ENCODE peak calls at places on chromosome X, in ten cellular contexts. One of them, this sample, is unnamed.

GRCh38 chrX:50108264-50108663 is 92.5 kb downstream of the AKAP4 start:
- DNase-seq in transverse colon: no peak
- DNase-seq in breast epithelium: no peak
- DNase-seq in suprapubic skin: no peak
- DNase-seq in stomach: no peak
- DNase-seq in vagina: no peak
- DNase-seq in GM12891: no peak
- DNase-seq in GM23338: no peak
- DNase-seq in upper lobe of left lung: no peak
- DNase-seq in spleen: no peak
- DNase-seq in this sample: no peak

GRCh38 chrX:9291666-9292065 is 173.2 kb upstream of the TBL1X start:
- DNase-seq in transverse colon: no peak
- DNase-seq in breast epithelium: no peak
- DNase-seq in suprapubic skin: no peak
- DNase-seq in stomach: no peak
- DNase-seq in vagina: no peak
- DNase-seq in GM12891: no peak
- DNase-seq in GM23338: peak; percentile 73
- DNase-seq in upper lobe of left lung: no peak
- DNase-seq in spleen: no peak
- DNase-seq in this sample: no peak

GRCh38 chrX:98191003-98191402 is 1307.3 kb downstream of the RPA4 start:
- DNase-seq in transverse colon: no peak
- DNase-seq in breast epithelium: no peak
- DNase-seq in suprapubic skin: no peak
- DNase-seq in stomach: no peak
- DNase-seq in vagina: no peak
- DNase-seq in GM12891: no peak
- DNase-seq in GM23338: no peak
- DNase-seq in upper lobe of left lung: no peak
- DNase-seq in spleen: no peak
- DNase-seq in this sample: no peak

GRCh38 chrX:135923353-135923752 is 29.8 kb downstream of the SAGE1 start:
- DNase-seq in transverse colon: no peak
- DNase-seq in breast epithelium: no peak
- DNase-seq in suprapubic skin: no peak
- DNase-seq in stomach: no peak
- DNase-seq in vagina: no peak
- DNase-seq in GM12891: no peak
- DNase-seq in GM23338: peak; percentile 56
- DNase-seq in upper lobe of left lung: no peak
- DNase-seq in spleen: no peak
- DNase-seq in this sample: no peak

GRCh38 chrX:80512924-80513323 is 92.7 kb downstream of the TENT5D start:
- DNase-seq in transverse colon: no peak
- DNase-seq in breast epithelium: no peak
- DNase-seq in suprapubic skin: no peak
- DNase-seq in stomach: no peak
- DNase-seq in vagina: no peak
- DNase-seq in GM12891: no peak
- DNase-seq in GM23338: no peak
- DNase-seq in upper lobe of left lung: no peak
- DNase-seq in spleen: no peak
- DNase-seq in this sample: no peak

GRCh38 chrX:11399481-11399880 is 106.3 kb downstream of the AMELX start:
- DNase-seq in transverse colon: no peak
- DNase-seq in breast epithelium: no peak
- DNase-seq in suprapubic skin: no peak
- DNase-seq in stomach: no peak
- DNase-seq in vagina: no peak
- DNase-seq in GM12891: no peak
- DNase-seq in GM23338: no peak
- DNase-seq in upper lobe of left lung: no peak
- DNase-seq in spleen: no peak
- DNase-seq in this sample: no peak

GRCh38 chrX:41265615-41266014 is 68.3 kb upstream of the DDX3X start:
- DNase-seq in transverse colon: peak; percentile 41
- DNase-seq in breast epithelium: no peak
- DNase-seq in suprapubic skin: no peak
- DNase-seq in stomach: no peak
- DNase-seq in vagina: no peak
- DNase-seq in GM12891: no peak
- DNase-seq in GM23338: no peak
- DNase-seq in upper lobe of left lung: peak; percentile 31
- DNase-seq in spleen: no peak
- DNase-seq in this sample: no peak

GRCh38 chrX:148867596-148867995 is 367.2 kb downstream of the AFF2 start:
- DNase-seq in transverse colon: no peak
- DNase-seq in breast epithelium: no peak
- DNase-seq in suprapubic skin: no peak
- DNase-seq in stomach: no peak
- DNase-seq in vagina: no peak
- DNase-seq in GM12891: no peak
- DNase-seq in GM23338: no peak
- DNase-seq in upper lobe of left lung: no peak
- DNase-seq in spleen: no peak
- DNase-seq in this sample: no peak

GRCh38 chrX:109797311-109797975 is 64.4 kb upstream of the ACSL4 start:
- DNase-seq in transverse colon: no peak
- DNase-seq in breast epithelium: no peak
- DNase-seq in suprapubic skin: no peak
- DNase-seq in stomach: no peak
- DNase-seq in vagina: no peak
- DNase-seq in GM12891: no peak
- DNase-seq in GM23338: no peak
- DNase-seq in upper lobe of left lung: no peak
- DNase-seq in spleen: no peak
- DNase-seq in this sample: no peak

GRCh38 chrX:40127052-40127451 is 29.3 kb upstream of the BCOR start:
- DNase-seq in transverse colon: no peak
- DNase-seq in breast epithelium: no peak
- DNase-seq in suprapubic skin: no peak
- DNase-seq in stomach: no peak
- DNase-seq in vagina: no peak
- DNase-seq in GM12891: no peak
- DNase-seq in GM23338: no peak
- DNase-seq in upper lobe of left lung: no peak
- DNase-seq in spleen: no peak
- DNase-seq in this sample: no peak

GRCh38 chrX:1170243-1170642 is 42.2 kb downstream of the CRLF2 start:
- DNase-seq in transverse colon: no peak
- DNase-seq in breast epithelium: no peak
- DNase-seq in suprapubic skin: no peak
- DNase-seq in stomach: no peak
- DNase-seq in vagina: no peak
- DNase-seq in GM12891: no peak
- DNase-seq in GM23338: no peak
- DNase-seq in upper lobe of left lung: no peak
- DNase-seq in spleen: peak; percentile 21
- DNase-seq in this sample: no peak

DNA sequence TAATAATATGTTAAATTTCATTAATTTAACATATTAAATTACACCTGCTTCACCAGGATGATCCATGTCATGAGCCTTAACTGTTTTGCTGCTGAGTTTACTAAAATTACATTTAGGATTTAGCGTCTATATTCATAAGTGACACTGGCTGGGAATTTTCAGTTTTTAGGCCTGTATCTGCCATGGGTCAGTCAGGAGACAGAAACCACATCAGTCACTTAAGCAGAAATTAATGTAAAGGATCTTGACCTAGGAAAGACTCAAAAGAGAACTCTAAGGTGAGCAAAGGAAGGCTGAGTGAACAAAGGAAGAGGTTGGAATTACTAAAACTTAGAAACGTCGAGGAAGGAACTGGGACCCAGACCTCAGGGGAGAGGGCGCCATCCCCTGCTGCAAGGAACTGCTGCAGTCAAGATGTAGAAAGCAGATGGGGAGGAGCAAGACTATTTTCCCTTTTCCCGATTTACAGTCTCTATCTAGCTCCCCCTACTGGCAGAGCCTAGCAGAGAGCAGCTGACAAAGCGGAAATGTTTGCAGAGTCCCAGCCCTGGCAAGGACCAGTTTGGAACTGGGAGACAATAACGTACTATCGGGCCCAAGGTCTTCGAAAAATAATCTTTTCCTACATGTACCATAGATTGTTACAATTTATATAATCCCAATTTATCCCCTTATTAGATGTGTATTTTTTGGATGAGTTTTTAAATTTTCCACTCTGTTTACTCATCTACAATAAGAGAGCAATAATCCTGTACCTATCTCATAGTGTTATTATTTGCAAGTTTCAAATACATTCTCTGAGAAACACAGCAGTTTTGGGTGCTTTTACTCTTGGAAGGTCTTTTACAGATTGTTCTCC is 22.6 kb upstream of the RBBP7 start:
- DNase-seq in transverse colon: peak; percentile 77
- DNase-seq in breast epithelium: peak; percentile 42
- DNase-seq in suprapubic skin: peak; percentile 71
- DNase-seq in stomach: peak; percentile 72
- DNase-seq in vagina: no peak
- DNase-seq in GM12891: no peak
- DNase-seq in GM23338: peak; percentile 92
- DNase-seq in upper lobe of left lung: peak; percentile 72
- DNase-seq in spleen: peak; percentile 74
- DNase-seq in this sample: peak; percentile 42
- TF ChIP-seq POLR2AphosphoS5 in transverse colon: no peak
- TF ChIP-seq POLR2AphosphoS5 in breast epithelium: no peak
- TF ChIP-seq POLR2AphosphoS5 in suprapubic skin: no peak
- TF ChIP-seq POLR2AphosphoS5 in stomach: peak; percentile 53
- TF ChIP-seq POLR2AphosphoS5 in vagina: no peak
- TF ChIP-seq POLR2AphosphoS5 in GM12891: no peak
- TF ChIP-seq POLR2AphosphoS5 in GM23338: no peak
- TF ChIP-seq POLR2AphosphoS5 in upper lobe of left lung: no peak
- TF ChIP-seq POLR2AphosphoS5 in spleen: peak; percentile 54
- TF ChIP-seq POLR2AphosphoS5 in this sample: no peak

GRCh38 chrX:20500949-20501348 is 234.2 kb upstream of the RPS6KA3 start:
- DNase-seq in transverse colon: no peak
- DNase-seq in breast epithelium: no peak
- DNase-seq in suprapubic skin: no peak
- DNase-seq in stomach: no peak
- DNase-seq in vagina: no peak
- DNase-seq in GM12891: no peak
- DNase-seq in GM23338: no peak
- DNase-seq in upper lobe of left lung: no peak
- DNase-seq in spleen: no peak
- DNase-seq in this sample: no peak
- TF ChIP-seq POLR2AphosphoS5 in transverse colon: no peak
- TF ChIP-seq POLR2AphosphoS5 in breast epithelium: no peak
- TF ChIP-seq POLR2AphosphoS5 in suprapubic skin: no peak
- TF ChIP-seq POLR2AphosphoS5 in stomach: no peak
- TF ChIP-seq POLR2AphosphoS5 in vagina: no peak
- TF ChIP-seq POLR2AphosphoS5 in GM12891: no peak
- TF ChIP-seq POLR2AphosphoS5 in GM23338: no peak
- TF ChIP-seq POLR2AphosphoS5 in upper lobe of left lung: no peak
- TF ChIP-seq POLR2AphosphoS5 in spleen: no peak
- TF ChIP-seq POLR2AphosphoS5 in this sample: no peak

GRCh38 chrX:119622356-119623232 is 16.4 kb upstream of the NKRF start:
- DNase-seq in transverse colon: peak; percentile 33
- DNase-seq in breast epithelium: no peak
- DNase-seq in suprapubic skin: no peak
- DNase-seq in stomach: peak; percentile 50
- DNase-seq in vagina: no peak
- DNase-seq in GM12891: no peak
- DNase-seq in GM23338: no peak
- DNase-seq in upper lobe of left lung: peak; percentile 24
- DNase-seq in spleen: no peak
- DNase-seq in this sample: no peak
- TF ChIP-seq POLR2AphosphoS5 in transverse colon: no peak
- TF ChIP-seq POLR2AphosphoS5 in breast epithelium: no peak
- TF ChIP-seq POLR2AphosphoS5 in suprapubic skin: no peak
- TF ChIP-seq POLR2AphosphoS5 in stomach: no peak
- TF ChIP-seq POLR2AphosphoS5 in vagina: no peak
- TF ChIP-seq POLR2AphosphoS5 in GM12891: no peak
- TF ChIP-seq POLR2AphosphoS5 in GM23338: no peak
- TF ChIP-seq POLR2AphosphoS5 in upper lobe of left lung: no peak
- TF ChIP-seq POLR2AphosphoS5 in spleen: peak; percentile 18
- TF ChIP-seq POLR2AphosphoS5 in this sample: no peak

GRCh38 chrX:45747905-45748304 is 547.2 kb upstream of the DIPK2B start:
- DNase-seq in transverse colon: no peak
- DNase-seq in breast epithelium: no peak
- DNase-seq in suprapubic skin: no peak
- DNase-seq in stomach: no peak
- DNase-seq in vagina: no peak
- DNase-seq in GM12891: no peak
- DNase-seq in GM23338: no peak
- DNase-seq in upper lobe of left lung: no peak
- DNase-seq in spleen: no peak
- DNase-seq in this sample: no peak
- TF ChIP-seq POLR2AphosphoS5 in transverse colon: no peak
- TF ChIP-seq POLR2AphosphoS5 in breast epithelium: no peak
- TF ChIP-seq POLR2AphosphoS5 in suprapubic skin: no peak
- TF ChIP-seq POLR2AphosphoS5 in stomach: no peak
- TF ChIP-seq POLR2AphosphoS5 in vagina: no peak
- TF ChIP-seq POLR2AphosphoS5 in GM12891: no peak
- TF ChIP-seq POLR2AphosphoS5 in GM23338: no peak
- TF ChIP-seq POLR2AphosphoS5 in upper lobe of left lung: no peak
- TF ChIP-seq POLR2AphosphoS5 in spleen: no peak
- TF ChIP-seq POLR2AphosphoS5 in this sample: no peak

GRCh38 chrX:38817004-38817703 is 15.9 kb downstream of the MID1IP1 start:
- DNase-seq in transverse colon: peak; percentile 68
- DNase-seq in breast epithelium: no peak
- DNase-seq in suprapubic skin: no peak
- DNase-seq in stomach: no peak
- DNase-seq in vagina: no peak
- DNase-seq in GM12891: no peak
- DNase-seq in GM23338: peak; percentile 42
- DNase-seq in upper lobe of left lung: peak; percentile 46
- DNase-seq in spleen: no peak
- DNase-seq in this sample: no peak
- TF ChIP-seq POLR2AphosphoS5 in transverse colon: no peak
- TF ChIP-seq POLR2AphosphoS5 in breast epithelium: no peak
- TF ChIP-seq POLR2AphosphoS5 in suprapubic skin: no peak
- TF ChIP-seq POLR2AphosphoS5 in stomach: no peak
- TF ChIP-seq POLR2AphosphoS5 in vagina: no peak
- TF ChIP-seq POLR2AphosphoS5 in GM12891: no peak
- TF ChIP-seq POLR2AphosphoS5 in GM23338: no peak
- TF ChIP-seq POLR2AphosphoS5 in upper lobe of left lung: peak; percentile 25
- TF ChIP-seq POLR2AphosphoS5 in spleen: no peak
- TF ChIP-seq POLR2AphosphoS5 in this sample: no peak

This sample was measured in GM12892.